ENCODE peak calls at places on chromosomes 6 and 20, in seven cellular contexts. D is GM23248, F is PC-3, O is GM23338, P is SK-N-SH, J is MM.1S, H is HCT116. U is an unnamed sample.

GRCh38 chr6:45951771-45952529 is 63.7 kb downstream of the CLIC5 start:
- DNase-seq in H (no peak), P (no peak), F (no peak), O (no peak), D (no peak), J (no peak), U (no peak)

GRCh38 chr20:37384683-37385174 is 38.8 kb downstream of the SRC start:
- DNase-seq in D (peak), O (peak), F (peak), H (no peak), P (peak), J (peak), U (peak)

GRCh38 chr6:138970159-138970558 is 17.9 kb downstream of the REPS1 start:
- DNase-seq in O (no peak), F (peak), D (peak), H (no peak), J (no peak), P (no peak), U (no peak)

GRCh38 chr6:1871936-1872335 is 262.2 kb downstream of the FOXC1 start:
- DNase-seq in J (no peak), P (peak), H (no peak), O (peak), F (no peak), D (peak), U (peak)

GRCh38 chr6:130600880-130601341 is 226.3 kb upstream of the SMLR1 start:
- DNase-seq in J (no peak), P (no peak), O (peak), H (no peak), F (peak), D (peak), U (no peak)

GRCh38 chr6:64504509-64504908 is 868.9 kb downstream of the PHF3 start:
- DNase-seq in H (no peak), P (no peak), J (no peak), D (no peak), O (no peak), F (peak), U (no peak)

GRCh38 chr6:27897580-27898206 is 14.5 kb downstream of the OR2B2 start:
- DNase-seq in D (no peak), J (no peak), O (no peak), H (no peak), F (no peak), P (no peak), U (no peak)

GRCh38 chr20:63587781-63588591 is 13.9 kb upstream of the HELZ2 start:
- DNase-seq in H (no peak), F (no peak), O (no peak), P (no peak), D (no peak), J (no peak), U (no peak)

GRCh38 chr6:119602215-119603178 is 252.9 kb upstream of the MAN1A1 start:
- DNase-seq in J (no peak), P (no peak), H (no peak), O (no peak), F (peak), D (peak), U (no peak)

GRCh38 chr20:51525241-51526104 is 17.0 kb downstream of the NFATC2 start:
- DNase-seq in J (no peak), H (no peak), P (no peak), D (no peak), F (no peak), O (no peak), U (no peak)

GRCh38 chr20:64138276-64138815 is 25.9 kb upstream of the MYT1 start:
- DNase-seq in F (no peak), D (no peak), J (no peak), H (no peak), P (peak), O (no peak), U (no peak)

GRCh38 chr6:50816115-50816675 is 2.5 kb upstream of the TFAP2B start:
- DNase-seq in H (peak), P (peak), F (peak), J (peak), D (peak), O (peak), U (peak)

GRCh38 chr6:98529364-98529763 is 305.0 kb upstream of the POU3F2 start:
- DNase-seq in F (no peak), J (no peak), O (peak), H (no peak), P (no peak), D (no peak), U (no peak)

GRCh38 chr20:31517373-31517772 is 3.1 kb downstream of the HM13 start:
- DNase-seq in F (peak), O (peak), D (peak), P (peak), J (no peak), H (peak), U (peak)

GRCh38 chr20:63125893-63126601 is 89.9 kb downstream of the YTHDF1 start:
- DNase-seq in H (no peak), O (no peak), J (no peak), P (no peak), F (peak), D (no peak), U (no peak)

DNA sequence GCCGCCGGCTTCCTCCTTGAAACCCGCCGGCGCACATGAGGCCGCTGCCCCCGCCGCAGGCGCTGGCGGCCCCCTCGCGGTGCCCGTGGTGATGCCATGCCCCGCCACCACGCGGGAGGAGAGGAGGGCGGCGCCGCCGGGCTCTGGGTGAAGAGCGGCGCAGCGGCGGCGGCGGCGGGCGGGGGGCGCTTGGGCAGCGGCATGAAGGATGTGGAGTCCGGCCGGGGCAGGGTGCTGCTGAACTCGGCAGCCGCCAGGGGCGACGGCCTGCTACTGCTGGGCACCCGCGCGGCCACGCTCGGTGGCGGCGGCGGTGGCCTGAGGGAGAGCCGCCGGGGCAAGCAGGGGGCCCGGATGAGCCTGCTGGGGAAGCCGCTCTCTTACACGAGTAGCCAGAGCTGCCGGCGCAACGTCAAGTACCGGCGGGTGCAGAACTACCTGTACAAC is 253 bp downstream of the KCNQ5 start:
- DNase-seq in F (no peak), O (peak), P (peak), H (no peak), D (peak), J (peak), U (peak)
- TF ChIP-seq EZH2phosphoT487 in F (no peak), O (no peak), P (no peak), H (no peak), D (no peak), J (no peak), U (peak)

DNA sequence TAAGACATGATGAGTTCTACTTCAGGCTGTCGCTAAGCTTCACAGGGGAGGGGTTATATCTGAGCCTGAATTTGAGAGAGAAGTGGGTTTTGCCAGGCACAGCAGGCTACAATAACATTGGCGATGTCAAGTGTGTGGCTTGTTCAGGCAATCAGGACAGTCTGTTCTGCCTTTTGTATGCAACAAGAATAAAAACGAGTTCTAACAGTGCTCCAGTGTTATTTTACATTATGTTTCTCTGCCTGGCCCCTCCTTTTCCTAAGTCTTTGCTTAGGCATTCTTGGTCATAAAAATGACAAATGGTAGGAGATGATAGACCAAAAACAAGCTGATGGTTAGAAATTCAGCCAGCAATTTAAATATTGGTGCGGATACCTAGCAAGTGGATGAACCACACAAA is 26.8 kb downstream of the PAQR8 start:
- DNase-seq in F (no peak), O (no peak), P (no peak), H (no peak), D (no peak), J (no peak), U (no peak)
- H3K4me2 ChIP-seq in F (peak), O (no peak), P (no peak), H (peak), D (no peak), J (no peak), U (no peak)

GRCh38 chr20:58374027-58374850 is 14.8 kb upstream of the VAPB start:
- DNase-seq in J (no peak), P (no peak), F (no peak), D (no peak), H (no peak), O (peak), U (peak)
- H2AFZ ChIP-seq in J (no peak), P (no peak), F (no peak), D (no peak), H (no peak), O (peak), U (peak)

DNA sequence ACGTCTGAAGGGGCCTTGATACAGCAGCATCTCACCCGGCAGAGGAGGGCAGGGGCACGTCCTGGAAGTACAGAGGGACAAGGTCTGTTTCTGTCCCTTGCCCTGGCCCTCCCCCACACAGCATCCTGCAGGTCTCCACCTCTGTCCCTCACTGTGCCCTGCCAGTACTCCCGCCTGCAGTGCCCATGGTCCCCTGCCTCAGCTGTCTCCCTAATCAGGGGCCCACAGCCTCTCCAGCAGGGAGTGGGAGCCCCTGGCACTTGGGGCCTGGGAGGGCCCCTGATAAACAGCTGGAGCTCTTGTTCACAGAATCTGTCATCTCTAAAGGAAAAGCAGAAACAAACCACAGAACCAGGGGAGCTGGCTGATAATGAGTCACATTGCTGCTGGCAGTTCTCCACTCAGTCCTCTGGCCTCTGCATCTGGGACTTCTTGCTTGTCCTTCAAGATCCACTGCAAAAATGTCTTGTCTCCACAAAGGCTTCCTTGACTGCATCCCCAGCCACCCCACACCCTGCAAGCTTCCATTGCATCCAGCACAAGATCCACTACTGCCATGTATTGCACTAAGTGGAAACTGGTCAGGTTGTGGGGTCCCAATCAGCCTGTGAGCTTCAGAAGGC is 33.2 kb upstream of the TAF8 start:
- DNase-seq in P (peak), J (no peak), H (no peak), D (peak), F (peak), O (no peak), U (no peak)
- TF ChIP-seq EZH2phosphoT487 in P (no peak), J (no peak), H (no peak), D (no peak), F (no peak), O (no peak), U (no peak)

DNA sequence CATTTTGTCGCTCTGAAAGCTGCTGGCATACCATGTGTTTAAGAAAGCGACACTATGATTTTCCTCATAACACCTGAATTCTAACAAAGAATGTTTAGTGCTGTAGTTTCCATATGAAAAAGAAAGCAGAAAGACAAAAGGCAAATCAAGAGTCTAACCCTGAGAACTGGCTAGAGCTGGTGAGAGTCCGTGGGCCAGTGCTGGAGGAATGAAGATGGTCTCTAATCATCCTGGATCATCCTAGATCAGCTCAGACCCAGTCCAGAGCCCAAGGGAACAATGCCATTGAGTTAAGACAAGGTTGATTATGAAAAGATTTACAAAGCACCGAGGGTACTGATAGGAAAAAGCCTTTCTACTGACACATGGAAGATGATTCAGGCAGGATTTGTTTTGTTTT is 73.0 kb upstream of the MYLIP start:
- DNase-seq in P (no peak), D (peak), H (no peak), O (peak), J (peak), F (no peak), U (no peak)
- H3K4me2 ChIP-seq in P (peak), D (peak), H (no peak), O (peak), J (peak), F (peak), U (no peak)

DNA sequence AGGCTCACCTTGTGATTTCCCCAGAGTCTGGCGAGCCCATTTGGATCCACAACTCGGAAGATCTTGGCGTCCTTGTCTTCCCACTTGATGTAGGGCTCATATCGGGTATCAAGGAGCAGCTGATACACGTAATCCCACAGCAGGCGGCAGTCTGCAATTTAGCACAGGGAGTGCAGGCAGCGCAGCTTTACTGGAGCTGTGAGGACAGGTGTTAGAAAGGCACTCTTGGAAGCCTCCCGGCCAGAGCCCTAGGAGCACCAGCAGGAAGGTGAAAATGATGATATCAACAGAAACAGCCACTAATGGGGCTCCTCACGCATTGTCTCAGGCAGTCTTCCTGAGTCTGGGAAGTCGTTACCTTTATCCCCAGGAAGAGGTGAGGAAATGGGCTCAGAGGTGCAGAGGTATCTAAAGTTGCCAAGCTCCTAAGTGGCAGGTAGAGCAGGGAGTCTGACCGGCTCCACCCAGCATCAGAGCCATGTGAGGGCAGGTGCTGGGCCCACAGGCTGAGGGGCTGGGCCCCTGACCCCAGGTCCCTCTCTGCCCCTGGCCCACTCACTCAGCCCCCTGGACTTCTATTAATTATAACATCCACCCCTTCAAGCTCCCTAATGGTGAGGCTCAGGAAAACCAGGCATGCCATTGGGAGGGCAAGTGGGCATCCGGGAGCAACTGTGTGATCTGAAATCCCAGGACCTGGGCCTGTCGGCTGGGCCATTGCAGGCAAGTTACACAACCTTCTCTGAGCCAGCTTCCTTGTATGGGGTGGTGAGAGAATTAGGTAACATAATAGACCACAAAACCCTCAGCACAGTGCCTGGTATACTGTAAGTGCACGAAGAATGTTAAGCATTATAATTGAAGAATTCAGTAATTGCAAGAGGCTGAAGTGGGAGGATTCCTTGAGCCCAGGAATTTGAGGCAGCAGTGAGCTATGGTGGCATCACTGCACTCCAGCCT is 18.3 kb downstream of the ETV7 start:
- DNase-seq in J (no peak), F (no peak), O (no peak), D (peak), P (no peak), H (no peak), U (no peak)
- H2AFZ ChIP-seq in J (no peak), F (no peak), O (no peak), D (peak), P (no peak), H (no peak), U (no peak)

DNA sequence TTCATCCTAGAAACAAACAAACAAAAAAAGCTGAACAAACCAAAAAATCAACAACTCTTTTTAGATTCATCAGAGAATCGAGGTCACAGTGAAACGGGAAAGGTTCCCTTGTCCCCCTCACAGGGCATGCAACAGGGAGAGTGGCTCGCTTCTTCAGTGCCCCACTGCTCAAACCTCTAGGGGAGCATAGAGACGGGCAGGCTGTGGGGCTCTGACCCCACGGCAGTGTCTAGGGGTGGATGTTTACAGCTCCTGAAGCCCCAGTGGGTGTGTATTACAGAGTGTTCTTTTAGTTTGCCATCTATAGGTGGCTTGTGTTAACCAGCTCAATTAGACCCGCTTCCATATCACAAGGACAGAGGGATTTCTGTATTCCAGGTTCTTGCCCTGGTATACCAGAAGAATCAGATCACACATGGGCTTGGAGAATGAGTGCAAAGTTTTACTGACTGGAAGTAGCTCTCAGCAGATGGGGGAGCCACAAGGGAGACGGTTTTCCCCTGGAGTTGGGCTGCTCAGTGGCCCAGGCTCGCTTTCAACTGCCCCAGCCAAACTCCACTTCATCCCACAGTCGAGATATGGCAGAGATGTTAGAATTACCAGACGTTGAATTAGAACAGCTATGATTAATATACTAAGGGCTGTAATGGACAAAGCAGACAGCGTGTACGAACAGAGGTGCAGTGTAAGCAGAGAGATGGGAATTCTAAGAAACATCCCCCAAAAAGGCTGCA is 192.6 kb upstream of the CST7 start:
- DNase-seq in O (no peak), P (no peak), H (no peak), F (no peak), J (no peak), D (no peak), U (no peak)
- TF ChIP-seq EZH2phosphoT487 in O (no peak), P (no peak), H (no peak), F (no peak), J (no peak), D (no peak), U (no peak)

GRCh38 chr6:84816196-84816745 is 51.9 kb upstream of the TBX18 start:
- DNase-seq in H (no peak), J (no peak), O (no peak), P (no peak), F (no peak), D (no peak), U (no peak)
- H3K4me2 ChIP-seq in H (no peak), J (no peak), O (no peak), P (no peak), F (no peak), D (no peak), U (no peak)